ENCODE peak calls at places on chromosomes 6 and 20, in four cellular contexts. U is pancreas, P is GM20000, A is glutamatergic neuron. F is an unnamed sample.

GRCh38 chr6:165181951-165182414 is 127.4 kb downstream of the C6orf118 start:
- DNase-seq in U (no peak), A (no peak), P (no peak), F (peak; percentile 94)

GRCh38 chr6:158765509-158766068 is 53.6 kb downstream of the EZR start:
- DNase-seq in P (no peak), A (no peak), U (peak; percentile 29), F (no peak)

GRCh38 chr6:19691465-19692167 is 145.6 kb upstream of the ID4 start:
- DNase-seq in U (no peak), P (no peak), A (peak; percentile 42), F (no peak)

GRCh38 chr6:66865771-66866170 is 1158.7 kb upstream of the EYS start:
- DNase-seq in U (no peak), A (no peak), P (no peak), F (no peak)

GRCh38 chr6:118902731-118903130 is 8.8 kb downstream of the ASF1A start:
- DNase-seq in P (no peak), A (no peak), U (no peak), F (no peak)

GRCh38 chr20:48729538-48729937 is 98.3 kb downstream of the PREX1 start:
- DNase-seq in P (no peak), A (no peak), U (no peak), F (no peak)

GRCh38 chr20:53890434-53891305 is 179.7 kb downstream of the BCAS1 start:
- DNase-seq in P (no peak), U (no peak), A (no peak), F (no peak)

GRCh38 chr20:62485062-62485700 is 9.4 kb upstream of the GATA5 start:
- DNase-seq in P (no peak), A (no peak), U (no peak), F (no peak)

GRCh38 chr20:60201198-60201597 is 243.0 kb downstream of the CDH26 start:
- DNase-seq in U (no peak), A (no peak), P (no peak), F (no peak)

GRCh38 chr6:20953019-20953418 is 418.8 kb downstream of the CDKAL1 start:
- DNase-seq in A (no peak), U (no peak), P (no peak), F (no peak)

GRCh38 chr6:145241039-145241438 is 494.3 kb downstream of the EPM2A start:
- DNase-seq in A (no peak), U (no peak), P (no peak), F (peak; percentile 79)

GRCh38 chr6:14703586-14703985 is 542.3 kb upstream of the JARID2 start:
- DNase-seq in P (no peak), A (no peak), U (no peak), F (peak; percentile 82)

GRCh38 chr6:108733706-108734105 is 114.5 kb upstream of the ARMC2 start:
- DNase-seq in U (no peak), A (no peak), P (no peak), F (no peak)

GRCh38 chr6:18380165-18380564 is 7.0 kb upstream of the RNF144B start:
- DNase-seq in P (no peak), U (no peak), A (no peak), F (no peak)

GRCh38 chr6:125099211-125100017 is 54.2 kb upstream of the TPD52L1 start:
- DNase-seq in P (no peak), A (peak; percentile 77), U (peak; percentile 48), F (no peak)

GRCh38 chr6:83633149-83633548 is 75.8 kb downstream of the SNAP91 start:
- DNase-seq in A (no peak), U (no peak), P (no peak), F (no peak)

GRCh38 chr6:34190504-34191122 is 44.7 kb upstream of the GRM4 start:
- DNase-seq in A (no peak), P (no peak), U (no peak), F (no peak)

GRCh38 chr20:63682384-63683139 is 13.9 kb upstream of the TNFRSF6B start:
- DNase-seq in U (no peak), A (no peak), P (no peak), F (peak; percentile 81)

GRCh38 chr6:36660771-36661471 is 17.6 kb upstream of the CDKN1A start:
- DNase-seq in A (peak; percentile 71), P (no peak), U (peak; percentile 49), F (no peak)

GRCh38 chr6:136959471-136959891 is 37.4 kb downstream of the SLC35D3 start:
- DNase-seq in U (peak; percentile 14), P (no peak), A (no peak), F (no peak)

GRCh38 chr20:55095745-55096450 is 620.5 kb downstream of the DOK5 start:
- DNase-seq in P (no peak), A (no peak), U (no peak), F (no peak)

GRCh38 chr20:22536141-22536828 is 48.1 kb downstream of the FOXA2 start:
- DNase-seq in P (no peak), U (no peak), A (no peak), F (no peak)

GRCh38 chr20:52103469-52103910 is 88.1 kb downstream of the ZFP64 start:
- DNase-seq in U (no peak), A (no peak), P (peak; percentile 44), F (no peak)

GRCh38 chr6:53916804-53917463 is 122.1 kb downstream of the LRRC1 start:
- DNase-seq in U (no peak), P (no peak), A (no peak), F (no peak)

GRCh38 chr6:160358225-160359119 is 10.3 kb downstream of the SLC22A3 start:
- DNase-seq in U (no peak), A (no peak), P (no peak), F (no peak)

GRCh38 chr6:7087066-7087465 is 20.7 kb upstream of the RREB1 start:
- DNase-seq in U (no peak), A (no peak), P (no peak), F (no peak)

F was measured in skeletal muscle cell.